ENCODE peak calls at places on chromosome 1, in four cellular contexts. M is adipocyte, U is GM10248, F is T follicular helper cell. O is an unnamed sample.

GRCh38 chr1:71660417-71660816 is 579.6 kb upstream of the ZRANB2 start:
- DNase-seq in M (peak), U (no peak), F (no peak), O (no peak)

GRCh38 chr1:225780609-225781008 is 3.0 kb downstream of the SRP9 start:
- DNase-seq in M (no peak), U (no peak), F (no peak), O (no peak)

GRCh38 chr1:209873067-209873810 is 45.5 kb downstream of the UTP25 start:
- DNase-seq in M (peak), U (no peak), F (no peak), O (no peak)

GRCh38 chr1:183105449-183105848 is 80.6 kb upstream of the LAMC2 start:
- DNase-seq in M (peak), U (no peak), F (no peak), O (no peak)

GRCh38 chr1:54327386-54328116 is 78.6 kb downstream of the SSBP3 start:
- DNase-seq in M (peak), U (no peak), F (no peak), O (no peak)

GRCh38 chr1:13899856-13900255 is 199.9 kb downstream of the PRDM2 start:
- DNase-seq in M (no peak), U (no peak), F (no peak), O (no peak)

GRCh38 chr1:203299180-203299579 is 6.1 kb upstream of the BTG2 start:
- DNase-seq in M (no peak), U (no peak), F (no peak), O (no peak)

GRCh38 chr1:11692899-11693590 is 1.5 kb downstream of the DRAXIN start:
- DNase-seq in M (peak), U (no peak), F (no peak), O (peak)

GRCh38 chr1:10638559-10639300 is 157.7 kb downstream of the CASZ1 start:
- DNase-seq in M (peak), U (no peak), F (no peak), O (no peak)

GRCh38 chr1:94705755-94706154 is 114.4 kb upstream of the SLC44A3 start:
- DNase-seq in M (no peak), U (no peak), F (no peak), O (no peak)

GRCh38 chr1:207876129-207876528 is 34.8 kb downstream of the CD34 start:
- DNase-seq in M (no peak), U (no peak), F (no peak), O (no peak)

GRCh38 chr1:4601986-4602385 is 52.4 kb upstream of the AJAP1 start:
- DNase-seq in M (no peak), U (no peak), F (no peak), O (no peak)

GRCh38 chr1:173269490-173270230 is 62.5 kb upstream of the TNFSF4 start:
- DNase-seq in M (peak), U (no peak), F (no peak), O (no peak)